ENCODE peak calls at places on chromosomes 13 and 19, in four cellular contexts. One of them, this sample, is unnamed.

GRCh38 chr13:32951580-32951979 is 64.6 kb upstream of the KL start:
- DNase-seq in heart right ventricle: no peak
- DNase-seq in CD4-positive, alpha-beta memory T cell: no peak
- DNase-seq in transverse colon: no peak
- DNase-seq in this sample: no peak

GRCh38 chr19:8377598-8377997 is 12.6 kb upstream of the RAB11B start:
- DNase-seq in heart right ventricle: no peak
- DNase-seq in CD4-positive, alpha-beta memory T cell: no peak
- DNase-seq in transverse colon: no peak
- DNase-seq in this sample: no peak

GRCh38 chr13:90502143-90502542 is 845.3 kb upstream of the MIR17HG start:
- DNase-seq in heart right ventricle: peak; percentile 74
- DNase-seq in transverse colon: no peak
- DNase-seq in CD4-positive, alpha-beta memory T cell: no peak
- DNase-seq in this sample: no peak

GRCh38 chr13:89862691-89863036 is 1484.8 kb upstream of the MIR17HG start:
- DNase-seq in heart right ventricle: no peak
- DNase-seq in transverse colon: no peak
- DNase-seq in CD4-positive, alpha-beta memory T cell: no peak
- DNase-seq in this sample: no peak

GRCh38 chr13:46647514-46648065 is 94.6 kb downstream of the LRCH1 start:
- DNase-seq in transverse colon: no peak
- DNase-seq in CD4-positive, alpha-beta memory T cell: no peak
- DNase-seq in heart right ventricle: no peak
- DNase-seq in this sample: no peak

GRCh38 chr19:37718357-37718756 is 1.2 kb downstream of the ZNF607 start:
- DNase-seq in transverse colon: no peak
- DNase-seq in CD4-positive, alpha-beta memory T cell: no peak
- DNase-seq in heart right ventricle: no peak
- DNase-seq in this sample: no peak

GRCh38 chr19:2270157-2270571 is 11.8 kb downstream of the PEAK3 start:
- DNase-seq in CD4-positive, alpha-beta memory T cell: peak; percentile 32
- DNase-seq in heart right ventricle: peak; percentile 51
- DNase-seq in transverse colon: peak; percentile 54
- DNase-seq in this sample: no peak

GRCh38 chr13:99982021-99982740 is 597 bp downstream of the ZIC2 start:
- DNase-seq in transverse colon: no peak
- DNase-seq in CD4-positive, alpha-beta memory T cell: no peak
- DNase-seq in heart right ventricle: no peak
- DNase-seq in this sample: no peak

GRCh38 chr13:33642374-33643065 is 175.4 kb upstream of the RFC3 start:
- DNase-seq in transverse colon: peak; percentile 43
- DNase-seq in CD4-positive, alpha-beta memory T cell: no peak
- DNase-seq in heart right ventricle: peak; percentile 56
- DNase-seq in this sample: no peak

GRCh38 chr13:98869408-98870090 is 108.3 kb downstream of the DOCK9 start:
- DNase-seq in transverse colon: no peak
- DNase-seq in heart right ventricle: peak; percentile 41
- DNase-seq in CD4-positive, alpha-beta memory T cell: peak; percentile 11
- DNase-seq in this sample: peak; percentile 53

GRCh38 chr13:41409611-41410010 is 47.7 kb upstream of the RGCC start:
- DNase-seq in transverse colon: no peak
- DNase-seq in heart right ventricle: no peak
- DNase-seq in CD4-positive, alpha-beta memory T cell: no peak
- DNase-seq in this sample: no peak

GRCh38 chr19:339262-339887 is 5.2 kb downstream of the MIER2 start:
- DNase-seq in transverse colon: no peak
- DNase-seq in heart right ventricle: no peak
- DNase-seq in CD4-positive, alpha-beta memory T cell: no peak
- DNase-seq in this sample: no peak
- H3K4me1 ChIP-seq in transverse colon: peaks cover 27% of the 10 kb centered on the region
- H3K4me1 ChIP-seq in heart right ventricle: peaks cover 52% of the 10 kb centered on the region
- H3K4me1 ChIP-seq in CD4-positive, alpha-beta memory T cell: peaks cover 36% of the 10 kb centered on the region
- H3K4me1 ChIP-seq in this sample: peaks cover 35% of the 10 kb centered on the region

DNA sequence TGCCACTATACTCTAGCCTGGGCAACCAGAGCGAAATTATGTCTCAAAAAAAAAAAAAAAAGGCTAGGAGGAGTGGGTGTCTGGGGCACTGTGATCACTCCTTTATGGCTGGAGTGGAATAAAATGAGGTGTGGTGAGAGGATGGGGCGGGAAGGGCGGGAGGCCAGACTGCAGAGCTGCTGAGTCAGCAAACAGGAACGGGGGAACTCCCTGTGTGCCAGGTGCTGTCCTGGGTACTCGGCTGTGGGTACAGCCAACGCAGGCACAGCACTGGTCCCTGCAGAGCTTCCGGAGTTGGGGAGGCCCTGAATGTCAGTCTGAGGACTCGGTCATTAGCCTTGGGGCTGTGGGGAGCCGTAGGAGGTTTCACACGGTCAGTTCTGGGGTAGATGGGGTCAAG is 5.7 kb downstream of the PRPF31 start:
- DNase-seq in heart right ventricle: no peak
- DNase-seq in CD4-positive, alpha-beta memory T cell: no peak
- DNase-seq in transverse colon: peak; percentile 54
- DNase-seq in this sample: no peak
- H3K9me3 ChIP-seq in heart right ventricle: no peaks in the 10 kb centered on the region
- H3K9me3 ChIP-seq in CD4-positive, alpha-beta memory T cell: no peaks in the 10 kb centered on the region
- H3K9me3 ChIP-seq in transverse colon: no peaks in the 10 kb centered on the region
- H3K9me3 ChIP-seq in this sample: no peaks in the 10 kb centered on the region

GRCh38 chr13:48580185-48580803 is 47.4 kb upstream of the RCBTB2 start:
- DNase-seq in CD4-positive, alpha-beta memory T cell: peak; percentile 71
- DNase-seq in transverse colon: peak; percentile 84
- DNase-seq in heart right ventricle: peak; percentile 87
- DNase-seq in this sample: peak; percentile 63
- H3K4me3 ChIP-seq in CD4-positive, alpha-beta memory T cell: no peak overlapping the region
- H3K4me3 ChIP-seq in transverse colon: no peak overlapping the region
- H3K4me3 ChIP-seq in heart right ventricle: no peak overlapping the region
- H3K4me3 ChIP-seq in this sample: no peak overlapping the region

DNA sequence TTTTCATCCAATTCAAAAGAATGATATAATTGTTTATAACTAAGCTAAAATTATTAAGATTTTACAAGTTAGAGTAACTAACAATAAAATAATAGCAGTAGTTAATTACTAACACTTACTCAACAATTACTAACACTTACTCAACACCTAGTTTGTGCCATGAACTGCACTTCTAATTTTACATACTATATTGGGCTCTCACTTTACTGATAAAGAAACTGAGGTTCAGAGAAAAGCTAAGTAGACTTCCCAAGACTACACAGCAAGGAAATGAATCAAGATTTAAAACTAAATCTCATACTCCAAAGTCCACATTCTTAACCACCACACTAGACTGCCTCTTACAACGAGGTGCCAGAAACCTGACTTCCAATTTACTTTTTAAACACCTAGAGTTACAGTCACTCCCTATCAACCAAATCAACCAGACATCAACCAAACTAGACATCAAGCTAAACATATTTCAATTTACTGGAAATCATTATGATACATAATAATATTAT is 25.1 kb downstream of the RBM26 start:
- DNase-seq in CD4-positive, alpha-beta memory T cell: no peak
- DNase-seq in transverse colon: no peak
- DNase-seq in heart right ventricle: no peak
- DNase-seq in this sample: no peak
- H3K4me1 ChIP-seq in CD4-positive, alpha-beta memory T cell: peaks cover 43% of the 10 kb centered on the region
- H3K4me1 ChIP-seq in transverse colon: peaks cover 13% of the 10 kb centered on the region
- H3K4me1 ChIP-seq in heart right ventricle: peaks cover 38% of the 10 kb centered on the region
- H3K4me1 ChIP-seq in this sample: peaks cover 31% of the 10 kb centered on the region

DNA sequence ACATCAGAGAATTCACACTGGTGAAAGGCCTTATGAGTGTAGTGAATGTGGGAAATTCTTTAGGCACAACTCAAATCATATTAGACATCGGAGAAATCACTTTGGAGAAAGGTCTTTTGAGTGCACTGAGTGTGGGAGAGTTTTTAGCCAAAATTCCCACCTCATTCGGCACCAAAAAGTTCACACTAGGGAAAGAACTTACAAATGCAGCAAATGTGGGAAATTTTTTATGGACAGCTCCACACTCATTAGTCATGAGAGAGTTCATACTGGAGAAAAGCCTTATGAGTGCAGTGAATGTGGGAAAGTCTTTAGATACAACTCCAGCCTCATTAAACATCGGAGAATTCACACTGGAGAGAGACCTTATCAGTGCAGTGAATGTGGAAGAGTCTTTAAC is 10.1 kb downstream of the ZNF17 start:
- DNase-seq in heart right ventricle: no peak
- DNase-seq in CD4-positive, alpha-beta memory T cell: no peak
- DNase-seq in transverse colon: no peak
- DNase-seq in this sample: no peak
- H3K9me3 ChIP-seq in heart right ventricle: no peaks in the 10 kb centered on the region
- H3K9me3 ChIP-seq in CD4-positive, alpha-beta memory T cell: peaks cover 47% of the 10 kb centered on the region
- H3K9me3 ChIP-seq in transverse colon: peaks cover 19% of the 10 kb centered on the region
- H3K9me3 ChIP-seq in this sample: peaks cover 96% of the 10 kb centered on the region